ENCODE peak calls at places on chromosomes 16 and 17, in five cellular contexts. X is GM12892, W is neuronal stem cell, P is HFFc6, L is NCI-H460. K is an unnamed sample.

GRCh38 chr16:56488035-56488434 is 31.8 kb downstream of the BBS2 start:
- DNase-seq in X (no peak), W (no peak), P (no peak), L (no peak), K (no peak)

GRCh38 chr16:154223-155030 is 2.0 kb downstream of the HBZ start:
- DNase-seq in X (no peak), W (peak), P (no peak), L (peak), K (no peak)

GRCh38 chr16:88534731-88535141 is 35.5 kb upstream of the ZC3H18 start:
- DNase-seq in X (peak), W (no peak), P (peak), L (no peak), K (no peak)

GRCh38 chr16:56960681-56961281 is 969 bp upstream of the CETP start:
- DNase-seq in X (no peak), W (no peak), P (no peak), L (no peak), K (no peak)

GRCh38 chr16:29877266-29877961 is 14.4 kb upstream of the CDIPT start:
- DNase-seq in X (peak), W (peak), P (no peak), L (no peak), K (no peak)

GRCh38 chr17:4576729-4577322 is 7.5 kb upstream of the SMTNL2 start:
- DNase-seq in X (no peak), W (peak), P (no peak), L (no peak), K (no peak)

GRCh38 chr17:82913304-82914043 is 73.7 kb upstream of the ZNF750 start:
- DNase-seq in X (no peak), W (no peak), P (no peak), L (no peak), K (peak)

GRCh38 chr16:83351846-83352245 is 455.9 kb upstream of the HSBP1 start:
- DNase-seq in X (no peak), W (no peak), P (peak), L (no peak), K (no peak)